ENCODE peak calls at places on chromosomes 12 and 14, in nine cellular contexts. L is GM20000; G is fibroblast of gingiva; F is nephron progenitor cell; X is LoVo; V is activated CD4-positive, alpha-beta T cell treated with anti-CD3 and anti-CD28 coated beads, Interleukin-2, amount 50 U/mL, for 4 hours; M is IMR-90; S is brain microvascular endothelial cell; I is colonic mucosa. Y is an unnamed sample.

GRCh38 chr12:95942532-95943230 is at the start of gene CCDC38:
- DNase-seq in L (peak; percentile 95), G (peak; percentile 58), F (peak; percentile 65), X (peak; percentile 90), V (peak; percentile 77), M (peak; percentile 28), S (peak; percentile 53), I (peak; percentile 84), Y (peak; percentile 83)

GRCh38 chr12:78157199-78157598 is 326.5 kb downstream of the NAV3 start:
- DNase-seq in L (no peak), G (no peak), F (no peak), X (peak; percentile 61), V (no peak), M (no peak), S (no peak), I (no peak), Y (no peak)

GRCh38 chr12:58933068-58933681 is 12.9 kb upstream of the LRIG3 start:
- DNase-seq in L (no peak), G (no peak), F (no peak), X (no peak), V (no peak), M (no peak), S (no peak), I (no peak), Y (no peak)

GRCh38 chr12:3363608-3364007 is 127.4 kb upstream of the PRMT8 start:
- DNase-seq in L (no peak), G (no peak), F (no peak), X (no peak), V (no peak), M (no peak), S (no peak), I (no peak), Y (no peak)

GRCh38 chr14:58281969-58282368 is 16.4 kb upstream of the ARID4A start:
- DNase-seq in L (no peak), G (no peak), F (no peak), X (no peak), V (no peak), M (no peak), S (no peak), I (no peak), Y (no peak)

GRCh38 chr12:49345840-49346658 is 639 bp upstream of the DNAJC22 start:
- DNase-seq in L (peak; percentile 55), G (no peak), F (peak; percentile 50), X (no peak), V (no peak), M (no peak), S (no peak), I (no peak), Y (no peak)

GRCh38 chr14:104752338-104752734 is 611 bp upstream of the SIVA1 start:
- DNase-seq in L (peak; percentile 99), G (no peak), F (no peak), X (no peak), V (no peak), M (no peak), S (no peak), I (no peak), Y (no peak)

GRCh38 chr14:68822964-68823363 is 30.1 kb upstream of the ZFP36L1 start:
- DNase-seq in L (no peak), G (no peak), F (no peak), X (no peak), V (no peak), M (no peak), S (no peak), I (no peak), Y (no peak)

GRCh38 chr12:119940881-119941280 is 48.2 kb upstream of the BICDL1 start:
- DNase-seq in L (no peak), G (peak; percentile 15), F (no peak), X (peak; percentile 96), V (no peak), M (peak; percentile 68), S (peak; percentile 63), I (peak; percentile 19), Y (no peak)

GRCh38 chr14:61493239-61493638 is 171.9 kb downstream of the PRKCH start:
- DNase-seq in L (no peak), G (peak; percentile 88), F (no peak), X (peak; percentile 23), V (no peak), M (peak; percentile 94), S (peak; percentile 83), I (no peak), Y (no peak)

GRCh38 chr14:46734287-46734686 is 82.7 kb upstream of the RPL10L start:
- DNase-seq in L (no peak), G (no peak), F (no peak), X (peak; percentile 31), V (no peak), M (no peak), S (no peak), I (peak; percentile 46), Y (no peak)